ENCODE peak calls at places on chromosomes 4 and X, in six cellular contexts. One of them, this sample, is unnamed.
A peak's percentile ranks its signal among the peaks of the same experiment; 100 is the strongest.

GRCh38 chr4:134747108-134747805 is 545.7 kb upstream of the PABPC4L start:
- DNase-seq in trophoblast cell: no peak
- DNase-seq in H1: no peak
- DNase-seq in neuronal stem cell: no peak
- DNase-seq in mesendoderm: peak; percentile 30
- DNase-seq in H9: no peak
- DNase-seq in this sample: no peak

GRCh38 chr4:18214656-18215055 is 193.1 kb upstream of the LCORL start:
- DNase-seq in trophoblast cell: no peak
- DNase-seq in H1: no peak
- DNase-seq in neuronal stem cell: no peak
- DNase-seq in mesendoderm: peak; percentile 46
- DNase-seq in H9: peak; percentile 66
- DNase-seq in this sample: no peak

GRCh38 chr4:4918067-4918466 is 58.6 kb downstream of the MSX1 start:
- DNase-seq in trophoblast cell: no peak
- DNase-seq in H1: no peak
- DNase-seq in neuronal stem cell: no peak
- DNase-seq in mesendoderm: no peak
- DNase-seq in H9: no peak
- DNase-seq in this sample: no peak

GRCh38 chr4:40881096-40881495 is 131.3 kb downstream of the NSUN7 start:
- DNase-seq in trophoblast cell: peak; percentile 29
- DNase-seq in H1: no peak
- DNase-seq in neuronal stem cell: no peak
- DNase-seq in mesendoderm: peak; percentile 66
- DNase-seq in H9: no peak
- DNase-seq in this sample: no peak

GRCh38 chr4:72809208-72809607 is 240.2 kb upstream of the ADAMTS3 start:
- DNase-seq in trophoblast cell: no peak
- DNase-seq in H1: no peak
- DNase-seq in neuronal stem cell: no peak
- DNase-seq in mesendoderm: no peak
- DNase-seq in H9: no peak
- DNase-seq in this sample: no peak

GRCh38 chrX:111338095-111338698 is 67.9 kb upstream of the CAPN6 start:
- DNase-seq in trophoblast cell: no peak
- DNase-seq in H1: no peak
- DNase-seq in neuronal stem cell: no peak
- DNase-seq in mesendoderm: no peak
- DNase-seq in H9: no peak
- DNase-seq in this sample: no peak

GRCh38 chrX:40267334-40268118 is 169.8 kb upstream of the BCOR start:
- DNase-seq in trophoblast cell: no peak
- DNase-seq in H1: no peak
- DNase-seq in neuronal stem cell: no peak
- DNase-seq in mesendoderm: no peak
- DNase-seq in H9: no peak
- DNase-seq in this sample: no peak

GRCh38 chrX:73851014-73852009 is 288.3 kb downstream of the CHIC1 start:
- DNase-seq in trophoblast cell: peak; percentile 14
- DNase-seq in H1: no peak
- DNase-seq in neuronal stem cell: no peak
- DNase-seq in mesendoderm: no peak
- DNase-seq in H9: no peak
- DNase-seq in this sample: peak; percentile 96

GRCh38 chrX:15447985-15448639 is 45.0 kb downstream of the PIR start:
- DNase-seq in trophoblast cell: no peak
- DNase-seq in H1: no peak
- DNase-seq in neuronal stem cell: peak; percentile 8
- DNase-seq in mesendoderm: no peak
- DNase-seq in H9: no peak
- DNase-seq in this sample: peak; percentile 54

GRCh38 chr4:85039526-85039925 is 73.0 kb upstream of the WDFY3 start:
- DNase-seq in trophoblast cell: no peak
- DNase-seq in H1: no peak
- DNase-seq in neuronal stem cell: no peak
- DNase-seq in mesendoderm: no peak
- DNase-seq in H9: no peak
- DNase-seq in this sample: peak; percentile 47

GRCh38 chr4:85669204-85669603 is 194.3 kb downstream of the ARHGAP24 start:
- DNase-seq in trophoblast cell: no peak
- DNase-seq in H1: no peak
- DNase-seq in neuronal stem cell: no peak
- DNase-seq in mesendoderm: no peak
- DNase-seq in H9: no peak
- DNase-seq in this sample: no peak

GRCh38 chr4:172188248-172188976 is 375.2 kb downstream of the GALNTL6 start:
- DNase-seq in trophoblast cell: no peak
- DNase-seq in H1: no peak
- DNase-seq in neuronal stem cell: no peak
- DNase-seq in mesendoderm: peak; percentile 9
- DNase-seq in H9: no peak
- DNase-seq in this sample: no peak

GRCh38 chrX:93580634-93581033 is 92.7 kb downstream of the NAP1L3 start:
- DNase-seq in trophoblast cell: no peak
- DNase-seq in H1: no peak
- DNase-seq in neuronal stem cell: no peak
- DNase-seq in mesendoderm: no peak
- DNase-seq in H9: no peak
- DNase-seq in this sample: no peak

GRCh38 chr4:104395219-104395618 is 99.5 kb downstream of the CXXC4 start:
- DNase-seq in trophoblast cell: no peak
- DNase-seq in H1: no peak
- DNase-seq in neuronal stem cell: no peak
- DNase-seq in mesendoderm: no peak
- DNase-seq in H9: no peak
- DNase-seq in this sample: no peak

GRCh38 chr4:8414377-8414776 is 26.1 kb downstream of the ACOX3 start:
- DNase-seq in trophoblast cell: no peak
- DNase-seq in H1: no peak
- DNase-seq in neuronal stem cell: no peak
- DNase-seq in mesendoderm: no peak
- DNase-seq in H9: no peak
- DNase-seq in this sample: no peak

GRCh38 chr4:86453044-86453501 is 93.2 kb upstream of the MAPK10 start:
- DNase-seq in trophoblast cell: no peak
- DNase-seq in H1: no peak
- DNase-seq in neuronal stem cell: no peak
- DNase-seq in mesendoderm: no peak
- DNase-seq in H9: no peak
- DNase-seq in this sample: peak; percentile 70

GRCh38 chrX:152907084-152907651 is 9.3 kb downstream of the ZNF185 start:
- DNase-seq in trophoblast cell: no peak
- DNase-seq in H1: no peak
- DNase-seq in neuronal stem cell: peak; percentile 27
- DNase-seq in mesendoderm: peak; percentile 92
- DNase-seq in H9: peak; percentile 85
- DNase-seq in this sample: peak; percentile 94

GRCh38 chr4:2755821-2756690 is at the start of gene TNIP2:
- DNase-seq in trophoblast cell: peak; percentile 92
- DNase-seq in H1: no peak
- DNase-seq in neuronal stem cell: peak; percentile 71
- DNase-seq in mesendoderm: peak; percentile 91
- DNase-seq in H9: peak; percentile 87
- DNase-seq in this sample: peak; percentile 73

GRCh38 chr4:2754848-2755820 is 1.0 kb downstream of the TNIP2 start:
- DNase-seq in trophoblast cell: no peak
- DNase-seq in H1: no peak
- DNase-seq in neuronal stem cell: no peak
- DNase-seq in mesendoderm: no peak
- DNase-seq in H9: no peak
- DNase-seq in this sample: no peak

GRCh38 chr4:2757426-2757825 is 1.3 kb upstream of the TNIP2 start:
- DNase-seq in trophoblast cell: no peak
- DNase-seq in H1: no peak
- DNase-seq in neuronal stem cell: no peak
- DNase-seq in mesendoderm: no peak
- DNase-seq in H9: no peak
- DNase-seq in this sample: no peak

GRCh38 chr4:2753444-2753843 is 2.7 kb downstream of the TNIP2 start:
- DNase-seq in trophoblast cell: no peak
- DNase-seq in H1: no peak
- DNase-seq in neuronal stem cell: no peak
- DNase-seq in mesendoderm: no peak
- DNase-seq in H9: no peak
- DNase-seq in this sample: no peak

DNA sequence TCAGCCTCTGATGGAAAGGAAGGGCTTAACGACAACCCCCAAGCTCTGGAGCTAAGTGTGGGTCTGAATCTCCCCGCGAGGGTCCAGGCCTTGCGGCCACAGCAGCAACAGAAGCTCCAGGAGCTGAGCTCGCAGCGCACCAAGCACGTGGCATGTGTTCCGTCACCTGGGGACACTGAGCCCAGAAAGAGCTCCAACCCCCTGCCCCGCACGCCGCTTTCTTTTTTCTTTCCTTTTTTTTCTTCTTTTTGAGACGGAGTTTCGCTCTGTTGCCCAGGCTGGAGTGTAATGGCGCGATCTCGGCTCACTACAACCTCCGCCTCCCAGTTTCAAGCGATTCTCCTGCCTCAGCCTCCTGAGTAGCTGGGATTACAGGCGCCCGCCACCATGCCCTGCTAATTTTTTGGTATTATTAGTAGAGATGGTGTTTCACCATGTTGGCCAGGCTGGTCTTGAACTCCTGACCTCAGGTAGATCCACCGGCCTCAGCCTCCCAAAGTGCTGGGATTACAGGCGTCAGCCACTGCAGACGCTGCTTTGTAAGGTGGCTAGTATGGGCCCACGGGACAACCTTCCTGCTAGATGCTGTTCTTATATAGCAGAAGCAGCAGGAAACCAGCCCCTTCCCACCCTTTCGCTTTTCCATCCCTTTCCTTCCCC is 685 bp upstream of the TNIP2 start:
- DNase-seq in trophoblast cell: no peak
- DNase-seq in H1: no peak
- DNase-seq in neuronal stem cell: no peak
- DNase-seq in mesendoderm: no peak
- DNase-seq in H9: no peak
- DNase-seq in this sample: no peak
- H3K4ac ChIP-seq in trophoblast cell: no peak overlapping the region
- H3K4ac ChIP-seq in H1: no peak overlapping the region
- H3K4ac ChIP-seq in neuronal stem cell: no peak overlapping the region
- H3K4ac ChIP-seq in mesendoderm: peak overlapping the region; percentile 18
- H3K4ac ChIP-seq in H9: no peak overlapping the region
- H3K4ac ChIP-seq in this sample: peak overlapping the region; percentile 71

DNA sequence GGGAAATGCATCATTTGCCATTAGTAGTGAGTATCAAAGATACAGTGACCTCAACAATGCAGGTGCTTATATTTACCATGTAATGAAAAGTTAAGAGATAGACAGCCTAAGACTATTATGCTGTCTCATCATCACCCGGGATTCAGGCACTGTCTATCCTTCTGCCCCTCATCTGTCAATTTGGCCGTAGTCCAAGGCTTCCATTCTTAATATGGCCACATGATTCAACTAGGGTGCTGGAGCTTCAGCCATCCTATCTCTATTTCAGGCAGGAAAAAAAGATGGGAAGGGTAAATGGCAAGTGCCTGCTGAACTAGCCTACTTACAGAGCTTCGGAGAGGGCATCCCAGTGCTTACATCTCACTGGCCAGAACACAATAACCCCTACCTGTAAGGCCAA is 196.7 kb upstream of the LNX1 start:
- DNase-seq in trophoblast cell: no peak
- DNase-seq in H1: no peak
- DNase-seq in neuronal stem cell: no peak
- DNase-seq in mesendoderm: no peak
- DNase-seq in H9: no peak
- DNase-seq in this sample: no peak
- H3K4ac ChIP-seq in trophoblast cell: no peak overlapping the region
- H3K4ac ChIP-seq in H1: no peak overlapping the region
- H3K4ac ChIP-seq in neuronal stem cell: no peak overlapping the region
- H3K4ac ChIP-seq in mesendoderm: no peak overlapping the region
- H3K4ac ChIP-seq in H9: no peak overlapping the region
- H3K4ac ChIP-seq in this sample: peak overlapping the region; percentile 97

DNA sequence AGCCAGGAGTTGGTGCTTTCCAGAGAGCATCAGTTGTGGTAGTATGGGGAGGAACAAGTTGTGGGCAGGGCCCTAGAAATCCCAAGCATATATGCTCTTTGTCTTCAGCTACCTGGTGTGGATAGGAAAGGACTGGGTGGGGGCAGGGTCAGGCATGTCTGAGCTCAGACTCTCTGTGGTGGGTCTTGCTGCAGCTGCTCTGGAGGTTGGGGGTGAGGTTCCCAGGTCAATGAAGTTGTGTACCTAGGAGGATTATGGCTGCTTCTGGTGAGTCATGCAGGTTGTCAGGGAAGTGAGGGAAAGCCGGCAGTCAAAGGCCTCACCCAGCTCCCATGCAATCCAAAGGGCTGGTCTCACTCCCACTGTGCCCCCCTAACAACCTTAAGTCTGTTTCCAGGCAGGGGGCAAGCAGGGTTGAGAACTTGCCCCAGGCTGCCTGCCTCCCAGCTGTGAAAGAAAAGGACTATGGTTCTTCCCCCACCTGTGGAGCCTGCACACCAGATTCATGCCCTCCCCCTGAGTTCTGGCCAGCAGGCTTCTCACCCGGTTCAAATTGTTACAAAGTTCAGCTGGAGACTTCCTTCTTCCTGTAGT is 30.4 kb upstream of the QRFPR start:
- DNase-seq in trophoblast cell: no peak
- DNase-seq in H1: peak; percentile 10
- DNase-seq in neuronal stem cell: no peak
- DNase-seq in mesendoderm: peak; percentile 62
- DNase-seq in H9: peak; percentile 32
- DNase-seq in this sample: no peak
- H3K4ac ChIP-seq in trophoblast cell: no peak overlapping the region
- H3K4ac ChIP-seq in H1: no peak overlapping the region
- H3K4ac ChIP-seq in neuronal stem cell: no peak overlapping the region
- H3K4ac ChIP-seq in mesendoderm: no peak overlapping the region
- H3K4ac ChIP-seq in H9: no peak overlapping the region
- H3K4ac ChIP-seq in this sample: no peak overlapping the region

GRCh38 chr4:189940178-189941004 is at the start of gene FRG1:
- DNase-seq in trophoblast cell: peak; percentile 92
- DNase-seq in H1: peak; percentile 76
- DNase-seq in neuronal stem cell: peak; percentile 87
- DNase-seq in mesendoderm: peak; percentile 95
- DNase-seq in H9: peak; percentile 95
- DNase-seq in this sample: peak; percentile 93
- H3K4ac ChIP-seq in trophoblast cell: peak within 1 kb of the TSS; percentile 52
- H3K4ac ChIP-seq in H1: no peak within 1 kb of the TSS
- H3K4ac ChIP-seq in neuronal stem cell: peak within 1 kb of the TSS; percentile 76
- H3K4ac ChIP-seq in mesendoderm: no peak within 1 kb of the TSS
- H3K4ac ChIP-seq in H9: no peak within 1 kb of the TSS
- H3K4ac ChIP-seq in this sample: peak within 1 kb of the TSS; percentile 93

GRCh38 chr4:26596843-26597242 is 13.0 kb downstream of the TBC1D19 start:
- DNase-seq in trophoblast cell: no peak
- DNase-seq in H1: no peak
- DNase-seq in neuronal stem cell: no peak
- DNase-seq in mesendoderm: no peak
- DNase-seq in H9: no peak
- DNase-seq in this sample: peak; percentile 17

GRCh38 chr4:26590639-26591038 is 6.8 kb downstream of the TBC1D19 start:
- DNase-seq in trophoblast cell: peak; percentile 82
- DNase-seq in H1: no peak
- DNase-seq in neuronal stem cell: no peak
- DNase-seq in mesendoderm: peak; percentile 18
- DNase-seq in H9: no peak
- DNase-seq in this sample: peak; percentile 46

GRCh38 chr4:26594371-26594770 is 10.5 kb downstream of the TBC1D19 start:
- DNase-seq in trophoblast cell: no peak
- DNase-seq in H1: no peak
- DNase-seq in neuronal stem cell: no peak
- DNase-seq in mesendoderm: no peak
- DNase-seq in H9: no peak
- DNase-seq in this sample: no peak

GRCh38 chr4:26589699-26590098 is 5.8 kb downstream of the TBC1D19 start:
- DNase-seq in trophoblast cell: no peak
- DNase-seq in H1: no peak
- DNase-seq in neuronal stem cell: no peak
- DNase-seq in mesendoderm: no peak
- DNase-seq in H9: no peak
- DNase-seq in this sample: no peak

GRCh38 chr4:26594778-26595177 is 10.9 kb downstream of the TBC1D19 start:
- DNase-seq in trophoblast cell: no peak
- DNase-seq in H1: no peak
- DNase-seq in neuronal stem cell: no peak
- DNase-seq in mesendoderm: no peak
- DNase-seq in H9: no peak
- DNase-seq in this sample: no peak
- H3K4ac ChIP-seq in trophoblast cell: no peak overlapping the region
- H3K4ac ChIP-seq in H1: no peak overlapping the region
- H3K4ac ChIP-seq in neuronal stem cell: no peak overlapping the region
- H3K4ac ChIP-seq in mesendoderm: no peak overlapping the region
- H3K4ac ChIP-seq in H9: no peak overlapping the region
- H3K4ac ChIP-seq in this sample: no peak overlapping the region